ENCODE peak calls at places on chromosomes 6 and 20, in six cellular contexts. Z, B, U, D, M and S are unnamed samples.

GRCh38 chr6:1242439-1242838 is 69.5 kb upstream of the FOXQ1 start:
- DNase-seq in U (no peak), D (no peak), Z (no peak), M (no peak), B (no peak), S (no peak)

GRCh38 chr6:149032599-149033405 is 284.7 kb upstream of the TAB2 start:
- DNase-seq in B (no peak), U (no peak), Z (peak; percentile 28), M (no peak), D (no peak), S (peak; percentile 83)

GRCh38 chr6:142891454-142891853 is 53.5 kb downstream of the HIVEP2 start:
- DNase-seq in B (no peak), U (no peak), M (no peak), D (no peak), Z (no peak), S (no peak)

GRCh38 chr6:36241728-36242127 is 28.1 kb upstream of the PNPLA1 start:
- DNase-seq in Z (no peak), D (no peak), M (no peak), U (no peak), B (no peak), S (no peak)

GRCh38 chr6:24908555-24908954 is 27.2 kb downstream of the RIPOR2 start:
- DNase-seq in M (no peak), D (no peak), B (no peak), U (no peak), Z (no peak), S (no peak)

GRCh38 chr20:38624084-38624483 is 22.5 kb downstream of the ARHGAP40 start:
- DNase-seq in D (no peak), U (no peak), Z (no peak), M (no peak), B (no peak), S (no peak)

GRCh38 chr6:167781066-167781767 is 45.5 kb upstream of the AFDN start:
- DNase-seq in U (no peak), Z (no peak), B (no peak), M (no peak), D (no peak), S (no peak)

GRCh38 chr20:7980332-7981046 is 39.1 kb downstream of the TMX4 start:
- DNase-seq in U (no peak), M (no peak), D (no peak), B (no peak), Z (no peak), S (no peak)

GRCh38 chr6:13248053-13248452 is 80.3 kb downstream of the TBC1D7 start:
- DNase-seq in M (no peak), Z (peak; percentile 35), D (no peak), U (no peak), B (no peak), S (no peak)

GRCh38 chr20:18263723-18264122 is 24.6 kb upstream of the ZNF133 start:
- DNase-seq in Z (peak; percentile 38), M (no peak), U (peak; percentile 76), B (no peak), D (no peak), S (no peak)

GRCh38 chr6:168823397-168824020 is 382.5 kb downstream of the SMOC2 start:
- DNase-seq in Z (no peak), B (no peak), U (no peak), D (no peak), M (no peak), S (no peak)

GRCh38 chr6:126118934-126119333 is 132.6 kb downstream of the TRMT11 start:
- DNase-seq in D (no peak), B (no peak), M (no peak), Z (no peak), U (no peak), S (no peak)

GRCh38 chr6:19613678-19614077 is 223.5 kb upstream of the ID4 start:
- DNase-seq in D (no peak), U (no peak), M (no peak), Z (no peak), B (no peak), S (no peak)

GRCh38 chr6:110864816-110865215 is 9.8 kb upstream of the AMD1 start:
- DNase-seq in U (no peak), D (no peak), Z (no peak), M (no peak), B (no peak), S (no peak)

GRCh38 chr6:138959521-138959920 is 28.5 kb downstream of the REPS1 start:
- DNase-seq in U (no peak), B (no peak), Z (no peak), D (no peak), M (no peak), S (no peak)

GRCh38 chr6:100237881-100238280 is 226.8 kb downstream of the SIM1 start:
- DNase-seq in M (no peak), D (no peak), U (no peak), Z (no peak), B (no peak), S (no peak)

GRCh38 chr20:46406200-46406985 is at the start of gene ELMO2:
- DNase-seq in B (peak; percentile 99), Z (peak; percentile 98), U (peak; percentile 98), M (peak; percentile 98), D (peak; percentile 96), S (peak; percentile 99)
- TF ChIP-seq POLR2A in B (peak; percentile 78), Z (no peak), U (peak; percentile 59), M (peak; percentile 88), D (peak; percentile 68), S (peak; percentile 60)

DNA sequence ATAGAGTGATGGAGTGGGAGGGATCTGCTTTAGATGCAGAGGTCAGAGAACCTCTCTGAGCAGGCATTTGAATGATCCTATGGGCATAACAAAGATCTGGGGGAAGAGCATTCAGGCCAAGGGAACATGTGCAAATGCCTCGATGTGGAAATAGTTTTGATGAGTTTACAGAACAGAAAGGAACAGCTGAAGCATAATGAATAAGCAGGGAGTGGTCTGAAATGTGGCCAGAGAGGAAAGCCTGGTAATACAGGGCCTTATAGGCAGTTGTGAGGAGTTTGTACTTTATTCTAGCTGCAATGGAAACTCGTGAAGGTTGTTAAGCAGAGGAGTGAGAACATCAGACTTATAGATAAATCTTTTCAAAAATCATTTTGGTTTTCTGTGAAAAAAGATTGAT is 33.0 kb upstream of the ME1 start:
- DNase-seq in U (no peak), D (no peak), Z (no peak), B (no peak), M (no peak), S (no peak)
- H3K4me1 ChIP-seq in U (peaks cover 5% of the 10 kb centered on the region), D (no peaks in the 10 kb centered on the region), Z (no peaks in the 10 kb centered on the region), B (no peaks in the 10 kb centered on the region), M (no peaks in the 10 kb centered on the region), S (peaks cover 3% of the 10 kb centered on the region)

DNA sequence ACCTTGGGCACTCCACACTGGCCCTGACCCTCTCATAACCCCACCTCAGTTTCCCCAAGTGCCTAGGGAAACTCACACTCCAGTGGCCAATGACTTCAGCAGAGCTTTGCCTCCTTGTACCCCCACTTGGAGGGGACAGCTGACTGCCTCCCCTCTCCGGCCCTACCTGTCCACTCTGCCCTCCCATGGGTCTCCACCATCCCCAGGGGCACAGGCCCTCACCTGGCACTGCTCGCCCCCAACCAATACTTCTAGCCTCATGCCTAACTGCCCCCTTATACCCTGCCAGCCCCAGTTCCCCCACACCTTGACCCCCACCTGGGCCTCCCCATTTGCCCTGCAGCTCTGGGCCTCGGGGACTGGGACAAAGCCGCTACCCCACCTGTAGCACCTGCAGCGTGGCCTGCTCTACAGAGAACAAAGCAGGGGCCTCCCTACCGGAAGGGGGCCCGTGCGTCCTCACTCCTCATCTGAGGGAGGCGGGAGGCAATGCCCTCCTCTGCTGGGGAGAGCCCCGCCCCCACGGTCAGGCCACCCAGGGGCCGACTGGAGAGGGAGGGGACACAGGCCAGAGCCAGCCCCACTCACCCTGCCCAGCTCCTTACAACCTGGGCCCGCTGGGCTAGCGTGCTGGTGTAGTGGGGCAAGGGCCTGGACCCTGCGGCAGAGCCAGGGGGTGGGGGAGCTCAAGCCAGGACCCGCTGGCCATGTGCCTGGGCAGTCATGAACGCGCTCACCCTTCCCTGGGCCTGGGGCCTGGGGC is 8.2 kb downstream of the LAMA5 start:
- DNase-seq in Z (peak; percentile 23), U (no peak), M (no peak), B (no peak), D (no peak), S (no peak)
- H3K27ac ChIP-seq in Z (peak overlapping the region; percentile 50), U (peak overlapping the region; percentile 81), M (peak overlapping the region; percentile 82), B (peak overlapping the region; percentile 97), D (peak overlapping the region; percentile 79), S (peak overlapping the region; percentile 88)

GRCh38 chr20:41028359-41029149 is at the start of gene TOP1:
- DNase-seq in Z (peak; percentile 100), M (peak; percentile 100), B (peak; percentile 100), D (peak; percentile 100), U (peak; percentile 100), S (peak; percentile 100)
- TF ChIP-seq POLR2A in Z (peak; percentile 94), M (peak; percentile 98), B (peak; percentile 99), D (peak; percentile 100), U (peak; percentile 96), S (peak; percentile 98)

GRCh38 chr20:62942456-62942855 is 4.5 kb downstream of the GID8 start:
- DNase-seq in Z (no peak), D (no peak), B (peak; percentile 69), M (no peak), U (no peak), S (no peak)
- H3K4me1 ChIP-seq in Z (peaks cover 19% of the 10 kb centered on the region), D (peaks cover 44% of the 10 kb centered on the region), B (peaks cover 14% of the 10 kb centered on the region), M (peaks cover 20% of the 10 kb centered on the region), U (peaks cover 21% of the 10 kb centered on the region), S (peaks cover 12% of the 10 kb centered on the region)